ENCODE peak calls at places on chromosome 1, in eight cellular contexts. Y is T-helper 2 cell, M is glomerular endothelial cell, Z is SK-N-SH, K is T-helper 9 cell, O is fibroblast of lung, T is NB4, U is KBM-7. E is an unnamed sample.

GRCh38 chr1:190478193-190479007 is 736 bp upstream of the BRINP3 start:
- DNase-seq in K (no peak), Y (no peak), T (peak; percentile 38), M (no peak), U (peak; percentile 49), O (peak; percentile 62), Z (peak; percentile 43), E (peak; percentile 52)

GRCh38 chr1:28591708-28592313 is at the start of gene RAB42:
- DNase-seq in T (peak; percentile 73), Z (peak; percentile 57), K (peak; percentile 10), M (no peak), O (peak; percentile 23), Y (no peak), U (peak; percentile 39), E (no peak)

GRCh38 chr1:54980528-54981241 is at the start of gene TMEM61:
- DNase-seq in Y (no peak), T (no peak), K (no peak), M (no peak), U (no peak), O (no peak), Z (peak; percentile 73), E (no peak)

GRCh38 chr1:229048221-229048620 is 222.7 kb upstream of the RAB4A start:
- DNase-seq in M (no peak), O (no peak), Y (no peak), T (no peak), K (no peak), U (no peak), Z (no peak), E (no peak)

GRCh38 chr1:181479137-181479745 is 4.1 kb upstream of the CACNA1E start:
- DNase-seq in Z (peak; percentile 78), O (peak; percentile 72), Y (no peak), K (no peak), M (peak; percentile 16), T (peak; percentile 78), U (peak; percentile 47), E (peak; percentile 59)

GRCh38 chr1:224617410-224618361 is 1.6 kb downstream of the CNIH3 start:
- DNase-seq in U (no peak), O (peak; percentile 38), K (no peak), Y (no peak), T (peak; percentile 25), M (no peak), Z (peak; percentile 33), E (no peak)

GRCh38 chr1:110308247-110308646 is 30.9 kb upstream of the RBM15 start:
- DNase-seq in U (no peak), O (peak; percentile 36), K (no peak), M (no peak), T (no peak), Y (no peak), Z (no peak), E (peak; percentile 99)

GRCh38 chr1:21926814-21927530 is 10.1 kb downstream of the HSPG2 start:
- DNase-seq in O (peak; percentile 73), T (no peak), Y (no peak), K (no peak), Z (no peak), M (no peak), U (no peak), E (peak; percentile 51)

GRCh38 chr1:191690931-191691330 is 467.3 kb upstream of the RGS18 start:
- DNase-seq in U (no peak), Z (no peak), T (no peak), O (no peak), K (no peak), M (no peak), Y (no peak), E (no peak)

GRCh38 chr1:208038303-208038702 is 127.4 kb upstream of the CD34 start:
- DNase-seq in Z (no peak), U (no peak), K (no peak), O (no peak), Y (no peak), T (no peak), M (no peak), E (no peak)

GRCh38 chr1:89966666-89967065 is 28.2 kb upstream of the ZNF326 start:
- DNase-seq in Z (no peak), U (peak; percentile 46), K (no peak), T (no peak), M (no peak), O (no peak), Y (no peak), E (no peak)